ENCODE peak calls at places on chromosome 9, in seven cellular contexts. P is heart left ventricle, T is DND-41, A is uterus, W is suprapubic skin, X is heart right ventricle, O is adrenal gland. F is an unnamed sample. For H3K4me1, the result is how much of the 10 kb centered on the place peaks cover.

GRCh38 chr9:101707708-101708107 is 30.7 kb downstream of the GRIN3A start:
- DNase-seq in T (no peak), W (no peak), P (no peak), O (no peak), A (no peak), X (no peak), F (no peak)

GRCh38 chr9:2209400-2209799 is 194.3 kb downstream of the SMARCA2 start:
- DNase-seq in X (no peak), W (no peak), T (no peak), P (no peak), O (no peak), A (no peak), F (no peak)

GRCh38 chr9:69273162-69273561 is 51.9 kb upstream of the ENTREP1 start:
- DNase-seq in P (no peak), X (peak), A (no peak), O (no peak), W (no peak), T (no peak), F (no peak)

GRCh38 chr9:126440938-126441337 is 114.3 kb downstream of the MVB12B start:
- DNase-seq in T (no peak), X (no peak), A (no peak), O (no peak), W (no peak), P (no peak), F (no peak)

GRCh38 chr9:137309368-137310189 is 7.5 kb upstream of the NRARP start:
- DNase-seq in X (no peak), W (no peak), A (no peak), O (no peak), P (no peak), T (no peak), F (no peak)

GRCh38 chr9:70478963-70479641 is 64.6 kb upstream of the KLF9 start:
- DNase-seq in T (no peak), W (peak), P (no peak), O (no peak), A (peak), X (no peak), F (no peak)

GRCh38 chr9:90903731-90904422 is 102.3 kb downstream of the SYK start:
- DNase-seq in P (no peak), X (no peak), W (no peak), O (no peak), A (no peak), T (no peak), F (no peak)

GRCh38 chr9:79046401-79046800 is 525.4 kb upstream of the TLE4 start:
- DNase-seq in W (no peak), A (no peak), X (no peak), O (no peak), P (no peak), T (no peak), F (no peak)

GRCh38 chr9:15349892-15350761 is 43.1 kb upstream of the TTC39B start:
- DNase-seq in T (no peak), W (no peak), P (no peak), O (peak), A (no peak), X (no peak), F (no peak)

GRCh38 chr9:92668746-92669526 is 995 bp downstream of the IPPK start:
- DNase-seq in T (peak), X (peak), O (peak), W (peak), P (no peak), A (no peak), F (no peak)

GRCh38 chr9:25048098-25048497 is 502.4 kb upstream of the IZUMO3 start:
- DNase-seq in O (no peak), A (no peak), T (no peak), P (no peak), X (no peak), W (no peak), F (no peak)

GRCh38 chr9:127738666-127739065 is 3.6 kb upstream of the TOR2A start:
- DNase-seq in X (no peak), T (no peak), A (no peak), W (no peak), O (no peak), P (no peak), F (no peak)

GRCh38 chr9:84897362-84898094 is 228.0 kb downstream of the NTRK2 start:
- DNase-seq in T (no peak), O (no peak), P (no peak), W (no peak), A (no peak), X (no peak), F (no peak)

GRCh38 chr9:73531658-73532057 is 380.0 kb downstream of the ANXA1 start:
- DNase-seq in X (no peak), A (no peak), W (no peak), O (no peak), T (no peak), P (no peak), F (no peak)

GRCh38 chr9:86918556-86918955 is 28.8 kb downstream of the GAS1 start:
- DNase-seq in X (no peak), P (no peak), A (no peak), W (no peak), T (no peak), O (no peak), F (no peak)

GRCh38 chr9:78121488-78121887 is 89.9 kb upstream of the GNAQ start:
- DNase-seq in A (peak), T (peak), P (peak), X (peak), O (peak), W (no peak), F (peak)

GRCh38 chr9:124513374-124513994 is 6.3 kb upstream of the NR5A1 start:
- DNase-seq in W (no peak), A (no peak), T (no peak), O (peak), P (no peak), X (peak), F (no peak)

GRCh38 chr9:124510650-124511425 is 3.6 kb upstream of the NR5A1 start:
- DNase-seq in A (no peak), W (no peak), P (no peak), O (peak), X (no peak), T (no peak), F (no peak)

GRCh38 chr9:124512806-124513204 is 5.6 kb upstream of the NR5A1 start:
- DNase-seq in P (no peak), X (no peak), A (no peak), T (no peak), O (no peak), W (no peak), F (peak)

GRCh38 chr9:124511426-124511840 is 4.2 kb upstream of the NR5A1 start:
- DNase-seq in T (no peak), A (no peak), W (no peak), P (no peak), X (no peak), O (no peak), F (no peak)

GRCh38 chr9:124511891-124512805 is 4.9 kb upstream of the NR5A1 start:
- DNase-seq in A (no peak), W (no peak), O (peak), P (no peak), X (no peak), T (no peak), F (no peak)
- H3K27ac ChIP-seq in A (no peak), W (no peak), O (peak), P (no peak), X (no peak), T (no peak), F (no peak)

DNA sequence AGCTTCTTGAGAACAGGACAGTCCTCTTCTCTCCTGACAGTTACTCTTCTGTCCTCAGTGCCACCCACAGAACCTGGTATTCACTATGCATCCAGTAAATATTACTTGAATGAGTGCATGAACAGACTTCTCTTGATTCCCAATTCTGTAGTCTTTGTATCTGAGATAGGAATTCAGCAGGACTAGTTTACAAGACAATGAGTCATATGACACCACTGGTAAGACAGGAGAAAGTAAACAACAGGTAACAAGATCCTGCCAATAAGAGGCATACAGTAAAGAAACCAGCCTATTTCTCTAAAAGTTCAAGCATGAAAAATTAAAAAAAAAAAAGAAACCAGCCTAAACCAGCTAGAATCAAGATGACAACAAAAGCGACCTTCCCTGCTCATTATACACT is 6.2 kb downstream of the ZNF883 start:
- DNase-seq in X (no peak), A (no peak), P (no peak), T (no peak), W (no peak), O (no peak), F (no peak)
- H3K4me1 ChIP-seq in X (under half), A (under half), P (under half), T (under half), W (under half), O (under half), F (under half)

GRCh38 chr9:31119882-31120481 is 1264.5 kb upstream of the ACO1 start:
- DNase-seq in O (peak), P (no peak), A (no peak), T (no peak), X (peak), W (no peak), F (no peak)
- TF ChIP-seq CTCF in O (peak), P (peak), A (no peak), T (peak), X (peak), W (no peak), F (peak)

DNA sequence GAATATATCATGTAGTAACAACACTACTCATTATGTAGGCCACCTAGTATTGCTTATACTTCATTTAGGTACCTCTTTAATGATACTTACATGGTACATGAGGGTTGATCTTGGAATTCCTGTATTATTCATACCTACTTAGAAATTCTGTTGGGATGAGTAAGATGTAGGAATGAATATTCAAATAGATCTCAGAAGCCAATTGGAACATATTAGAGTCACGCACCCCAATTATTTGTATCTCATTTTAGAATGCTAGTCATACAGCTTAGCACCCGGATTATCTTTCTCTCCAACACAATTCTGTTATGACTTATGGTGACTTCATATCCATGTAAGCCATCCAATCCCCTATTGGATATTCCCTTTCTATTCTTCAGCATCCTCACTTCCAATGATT is 106.7 kb upstream of the SH3GL2 start:
- DNase-seq in W (no peak), A (no peak), O (no peak), P (no peak), X (no peak), T (no peak), F (no peak)
- H3K27ac ChIP-seq in W (no peak), A (no peak), O (no peak), P (no peak), X (no peak), T (no peak), F (no peak)

GRCh38 chr9:124219290-124219605 is 38.5 kb upstream of the NEK6 start:
- DNase-seq in T (no peak), W (no peak), A (no peak), O (no peak), P (no peak), X (no peak), F (no peak)
- H3K4me1 ChIP-seq in T (under half), W (half or more), A (under half), O (under half), P (under half), X (half or more), F (half or more)

GRCh38 chr9:108430655-108431054 is 425.1 kb downstream of the ACTL7B start:
- DNase-seq in O (no peak), A (no peak), P (no peak), T (no peak), X (no peak), W (no peak), F (no peak)

GRCh38 chr9:108434036-108434435 is 421.8 kb downstream of the ACTL7B start:
- DNase-seq in W (no peak), T (no peak), A (no peak), O (no peak), X (no peak), P (no peak), F (no peak)

GRCh38 chr9:108436470-108436869 is 419.3 kb downstream of the ACTL7B start:
- DNase-seq in W (no peak), X (no peak), O (no peak), P (no peak), A (no peak), T (no peak), F (no peak)

GRCh38 chr9:108439967-108440366 is 415.8 kb downstream of the ACTL7B start:
- DNase-seq in P (no peak), X (no peak), T (no peak), W (no peak), A (no peak), O (no peak), F (no peak)

DNA sequence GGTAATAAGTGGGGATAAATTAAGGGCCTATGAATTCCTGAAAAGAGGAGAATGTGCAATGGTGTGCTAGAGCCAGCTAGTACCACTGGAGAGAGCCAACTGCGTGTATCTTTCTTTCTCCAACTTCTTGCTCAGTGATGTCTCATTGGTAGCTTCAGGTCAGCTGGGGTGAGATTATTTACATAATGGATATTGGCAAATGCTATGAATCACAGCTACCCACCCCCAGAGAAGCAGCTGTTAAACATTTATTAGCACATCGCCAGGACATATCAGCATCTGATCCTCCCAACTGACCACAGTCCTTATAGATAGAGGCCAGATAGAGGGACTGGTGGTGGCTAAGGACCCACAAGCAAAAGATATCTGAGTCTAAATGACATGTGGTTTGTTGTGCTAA is 421.3 kb downstream of the ACTL7B start:
- DNase-seq in O (no peak), W (no peak), P (no peak), T (no peak), X (no peak), A (no peak), F (no peak)
- TF ChIP-seq CTCF in O (no peak), W (no peak), P (no peak), T (no peak), X (no peak), A (no peak), F (no peak)

GRCh38 chr9:17995031-17995430 is 416.2 kb downstream of the SH3GL2 start:
- DNase-seq in O (no peak), X (no peak), W (no peak), A (no peak), P (no peak), T (no peak), F (no peak)
- H3K27ac ChIP-seq in O (no peak), X (no peak), W (no peak), A (peak), P (no peak), T (no peak), F (no peak)